ENCODE peak calls at places on chromosomes 7 and 10, in five cellular contexts. I is astrocyte of the cerebellum, Q is mammary epithelial cell, Z is A549, E is lower lobe of right lung. P is an unnamed sample.

GRCh38 chr7:108497082-108497725 is 28.7 kb downstream of the PNPLA8 start:
- DNase-seq in E (no peak), Z (peak), I (peak), Q (peak), P (peak)

GRCh38 chr7:359226-359775 is 69.3 kb downstream of the FOXL3 start:
- DNase-seq in Q (no peak), Z (no peak), I (no peak), E (peak), P (no peak)

GRCh38 chr10:13340068-13340467 is 8.0 kb downstream of the SEPHS1 start:
- DNase-seq in E (no peak), Q (no peak), I (no peak), Z (no peak), P (no peak)

GRCh38 chr10:29648983-29649268 is 14.2 kb upstream of the SVIL start:
- DNase-seq in E (no peak), Q (no peak), I (no peak), Z (peak), P (no peak)

GRCh38 chr10:78774999-78775711 is 293.6 kb upstream of the ZMIZ1 start:
- DNase-seq in Q (no peak), E (no peak), I (peak), Z (no peak), P (no peak)

GRCh38 chr10:86723009-86723408 is 33.4 kb upstream of the BMPR1A start:
- DNase-seq in I (no peak), Q (no peak), Z (no peak), E (no peak), P (no peak)

GRCh38 chr7:105796365-105796764 is 80.0 kb downstream of the ATXN7L1 start:
- DNase-seq in Q (no peak), I (no peak), Z (no peak), E (no peak), P (no peak)

GRCh38 chr7:137081694-137082093 is 213.2 kb downstream of the CHRM2 start:
- DNase-seq in Z (no peak), Q (peak), E (no peak), I (peak), P (peak)

GRCh38 chr10:13219685-13220670 is 14.2 kb downstream of the UCMA start:
- DNase-seq in I (no peak), Z (peak), E (no peak), Q (peak), P (no peak)

GRCh38 chr10:20892011-20892585 is 5.0 kb downstream of the NEBL start:
- DNase-seq in I (no peak), Z (no peak), Q (no peak), E (no peak), P (no peak)

GRCh38 chr10:51574248-51575067 is 124.9 kb downstream of the CSTF2T start:
- DNase-seq in Q (no peak), Z (no peak), E (no peak), I (no peak), P (no peak)

GRCh38 chr10:71262817-71263216 is 50.4 kb downstream of the UNC5B start:
- DNase-seq in Z (no peak), E (no peak), Q (no peak), I (no peak), P (no peak)

GRCh38 chr7:47847207-47847606 is 101.1 kb downstream of the PKD1L1 start:
- DNase-seq in E (no peak), Q (no peak), Z (no peak), I (no peak), P (no peak)

GRCh38 chr7:94059747-94060146 is 55.6 kb upstream of the BET1 start:
- DNase-seq in Q (no peak), E (no peak), I (no peak), Z (no peak), P (peak)

GRCh38 chr7:503575-504111 is 16.0 kb downstream of the PDGFA start:
- DNase-seq in E (peak), Z (peak), I (no peak), Q (no peak), P (no peak)

GRCh38 chr10:112250555-112250954 is 32.6 kb upstream of the TECTB start:
- DNase-seq in Q (peak), E (no peak), Z (no peak), I (no peak), P (no peak)

GRCh38 chr10:71916827-71917226 is 47.4 kb upstream of the CHST3 start:
- DNase-seq in I (no peak), Q (no peak), Z (no peak), E (no peak), P (no peak)

GRCh38 chr10:91164520-91165065 is 55.9 kb upstream of the PCGF5 start:
- DNase-seq in Q (no peak), Z (no peak), E (no peak), I (no peak), P (no peak)

GRCh38 chr7:104859754-104860426 is 154.1 kb upstream of the KMT2E start:
- DNase-seq in Z (no peak), I (no peak), E (no peak), Q (no peak), P (no peak)

GRCh38 chr7:117061751-117062150 is 108.5 kb downstream of the ST7 start:
- DNase-seq in Q (peak), Z (no peak), I (no peak), E (no peak), P (no peak)

GRCh38 chr7:16203065-16203464 is 218.3 kb downstream of the CRPPA start:
- DNase-seq in Q (peak), I (no peak), E (no peak), Z (no peak), P (no peak)

DNA sequence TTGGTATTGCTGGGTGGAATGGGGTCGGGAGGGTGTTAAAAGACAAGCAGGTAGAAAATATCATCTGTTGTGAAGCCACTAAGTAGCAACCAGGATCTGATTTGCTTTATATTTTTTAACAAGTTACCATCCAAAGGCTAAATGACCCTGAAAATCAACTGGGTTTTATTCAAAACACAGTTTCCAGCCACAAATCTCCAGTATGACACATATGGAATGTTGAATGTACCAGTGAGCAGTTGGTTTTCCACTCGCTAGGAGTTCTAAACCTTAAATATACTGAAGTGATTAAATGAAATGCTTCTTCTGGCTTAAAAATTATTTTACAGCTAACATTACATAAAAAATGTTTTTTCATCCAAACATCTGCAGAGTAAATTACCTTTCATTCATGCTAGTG is 112.5 kb downstream of the PDE1C start:
- DNase-seq in I (peak), Z (no peak), E (no peak), Q (no peak), P (no peak)
- TF ChIP-seq CTCF in I (no peak), Z (no peak), E (no peak), Q (no peak), P (no peak)

GRCh38 chr7:6637544-6638229 is 569 bp downstream of the ZNF316 start:
- DNase-seq in I (no peak), E (peak), Z (peak), Q (no peak), P (no peak)
- TF ChIP-seq CTCF in I (no peak), E (peak), Z (peak), Q (no peak), P (peak)

GRCh38 chr10:129253551-129254179 is 213.4 kb upstream of the MGMT start:
- DNase-seq in E (no peak), I (no peak), Q (no peak), Z (no peak), P (no peak)
- TF ChIP-seq CTCF in E (no peak), I (no peak), Q (no peak), Z (no peak), P (no peak)

GRCh38 chr7:2555121-2556052 is at the start of gene BRAT1:
- DNase-seq in Z (peak), I (peak), E (peak), Q (peak), P (peak)
- TF ChIP-seq CTCF in Z (peak), I (peak), E (peak), Q (peak), P (peak)

GRCh38 chr10:132265878-132266496 is 41.8 kb downstream of the STK32C start:
- DNase-seq in Q (no peak), Z (no peak), I (no peak), E (peak), P (no peak)
- TF ChIP-seq CTCF in Q (no peak), Z (no peak), I (no peak), E (no peak), P (no peak)

GRCh38 chr7:151091431-151091830 is 5.2 kb downstream of the AGAP3 start:
- DNase-seq in E (no peak), I (no peak), Q (no peak), Z (peak), P (no peak)
- TF ChIP-seq CTCF in E (peak), I (peak), Q (peak), Z (peak), P (peak)

P was measured in AG09319.